ENCODE peak calls at places on chromosomes 11 and 22, in six cellular contexts. One of them, this sample, is unnamed. For H3K4me1, the result is how much of the 10 kb centered on the place peaks cover.

GRCh38 chr11:121426476-121427454 is 25.3 kb upstream of the SORL1 start:
- DNase-seq in A549: no peak
- DNase-seq in mammary epithelial cell: no peak
- DNase-seq in mucosa of descending colon: peak
- DNase-seq in left ventricle myocardium inferior: peak
- DNase-seq in heart left ventricle: peak
- DNase-seq in this sample: no peak

GRCh38 chr22:46734830-46735453 is 3.1 kb downstream of the CERK start:
- DNase-seq in A549: no peak
- DNase-seq in mammary epithelial cell: no peak
- DNase-seq in mucosa of descending colon: peak
- DNase-seq in left ventricle myocardium inferior: no peak
- DNase-seq in heart left ventricle: no peak
- DNase-seq in this sample: no peak

GRCh38 chr22:37331034-37331428 is 48.7 kb downstream of the CYTH4 start:
- DNase-seq in A549: no peak
- DNase-seq in mammary epithelial cell: peak
- DNase-seq in mucosa of descending colon: no peak
- DNase-seq in left ventricle myocardium inferior: no peak
- DNase-seq in heart left ventricle: peak
- DNase-seq in this sample: no peak

GRCh38 chr11:43124272-43124920 is 187.4 kb upstream of the API5 start:
- DNase-seq in A549: no peak
- DNase-seq in mammary epithelial cell: no peak
- DNase-seq in mucosa of descending colon: no peak
- DNase-seq in left ventricle myocardium inferior: no peak
- DNase-seq in heart left ventricle: no peak
- DNase-seq in this sample: no peak

GRCh38 chr11:122253541-122254317 is 137.7 kb upstream of the BLID start:
- DNase-seq in A549: no peak
- DNase-seq in mammary epithelial cell: no peak
- DNase-seq in mucosa of descending colon: no peak
- DNase-seq in left ventricle myocardium inferior: no peak
- DNase-seq in heart left ventricle: no peak
- DNase-seq in this sample: no peak

GRCh38 chr11:111528557-111528956 is 12.0 kb upstream of the LAYN start:
- DNase-seq in A549: no peak
- DNase-seq in mammary epithelial cell: no peak
- DNase-seq in mucosa of descending colon: no peak
- DNase-seq in left ventricle myocardium inferior: no peak
- DNase-seq in heart left ventricle: no peak
- DNase-seq in this sample: no peak

GRCh38 chr11:69659591-69659990 is 15.6 kb downstream of the LTO1 start:
- DNase-seq in A549: no peak
- DNase-seq in mammary epithelial cell: no peak
- DNase-seq in mucosa of descending colon: peak
- DNase-seq in left ventricle myocardium inferior: no peak
- DNase-seq in heart left ventricle: peak
- DNase-seq in this sample: peak

GRCh38 chr11:77402218-77402556 is 71.7 kb downstream of the PAK1 start:
- DNase-seq in A549: no peak
- DNase-seq in mammary epithelial cell: no peak
- DNase-seq in mucosa of descending colon: no peak
- DNase-seq in left ventricle myocardium inferior: no peak
- DNase-seq in heart left ventricle: no peak
- DNase-seq in this sample: no peak

GRCh38 chr11:16280256-16280682 is 76.1 kb downstream of the SOX6 start:
- DNase-seq in A549: peak
- DNase-seq in mammary epithelial cell: peak
- DNase-seq in mucosa of descending colon: peak
- DNase-seq in left ventricle myocardium inferior: peak
- DNase-seq in heart left ventricle: peak
- DNase-seq in this sample: peak

GRCh38 chr11:124746621-124747243 is 5.3 kb downstream of the VSIG2 start:
- DNase-seq in A549: peak
- DNase-seq in mammary epithelial cell: peak
- DNase-seq in mucosa of descending colon: peak
- DNase-seq in left ventricle myocardium inferior: peak
- DNase-seq in heart left ventricle: peak
- DNase-seq in this sample: no peak

GRCh38 chr11:134347441-134347840 is 15.7 kb downstream of the GLB1L2 start:
- DNase-seq in A549: no peak
- DNase-seq in mammary epithelial cell: no peak
- DNase-seq in mucosa of descending colon: no peak
- DNase-seq in left ventricle myocardium inferior: no peak
- DNase-seq in heart left ventricle: no peak
- DNase-seq in this sample: no peak

GRCh38 chr11:75490221-75491181 is 35.2 kb downstream of the GDPD5 start:
- DNase-seq in A549: no peak
- DNase-seq in mammary epithelial cell: peak
- DNase-seq in mucosa of descending colon: no peak
- DNase-seq in left ventricle myocardium inferior: no peak
- DNase-seq in heart left ventricle: peak
- DNase-seq in this sample: no peak

GRCh38 chr22:46792061-46792796 is 29.8 kb downstream of the TBC1D22A start:
- DNase-seq in A549: no peak
- DNase-seq in mammary epithelial cell: no peak
- DNase-seq in mucosa of descending colon: no peak
- DNase-seq in left ventricle myocardium inferior: no peak
- DNase-seq in heart left ventricle: no peak
- DNase-seq in this sample: no peak

GRCh38 chr22:24230911-24231656 is 13.8 kb downstream of the GGT5 start:
- DNase-seq in A549: no peak
- DNase-seq in mammary epithelial cell: no peak
- DNase-seq in mucosa of descending colon: peak
- DNase-seq in left ventricle myocardium inferior: peak
- DNase-seq in heart left ventricle: peak
- DNase-seq in this sample: no peak

GRCh38 chr11:125384825-125385224 is 111.2 kb downstream of the FEZ1 start:
- DNase-seq in A549: no peak
- DNase-seq in mammary epithelial cell: no peak
- DNase-seq in mucosa of descending colon: no peak
- DNase-seq in left ventricle myocardium inferior: no peak
- DNase-seq in heart left ventricle: no peak
- DNase-seq in this sample: no peak

GRCh38 chr11:64092761-64093136 is 57.0 kb downstream of the FLRT1 start:
- DNase-seq in A549: no peak
- DNase-seq in mammary epithelial cell: no peak
- DNase-seq in mucosa of descending colon: no peak
- DNase-seq in left ventricle myocardium inferior: no peak
- DNase-seq in heart left ventricle: no peak
- DNase-seq in this sample: no peak

GRCh38 chr22:45905924-45906865 is 70.8 kb downstream of the WNT7B start:
- DNase-seq in A549: no peak
- DNase-seq in mammary epithelial cell: no peak
- DNase-seq in mucosa of descending colon: no peak
- DNase-seq in left ventricle myocardium inferior: peak
- DNase-seq in heart left ventricle: no peak
- DNase-seq in this sample: no peak

GRCh38 chr11:134363592-134363991 is 31.8 kb downstream of the GLB1L2 start:
- DNase-seq in A549: no peak
- DNase-seq in mammary epithelial cell: no peak
- DNase-seq in mucosa of descending colon: no peak
- DNase-seq in left ventricle myocardium inferior: no peak
- DNase-seq in heart left ventricle: no peak
- DNase-seq in this sample: no peak

GRCh38 chr11:64339754-64340408 is at the start of gene CCDC88B:
- DNase-seq in A549: no peak
- DNase-seq in mammary epithelial cell: no peak
- DNase-seq in mucosa of descending colon: peak
- DNase-seq in left ventricle myocardium inferior: peak
- DNase-seq in heart left ventricle: peak
- DNase-seq in this sample: no peak

GRCh38 chr11:47946682-47947575 is 33.4 kb upstream of the PTPRJ start:
- DNase-seq in A549: peak
- DNase-seq in mammary epithelial cell: peak
- DNase-seq in mucosa of descending colon: peak
- DNase-seq in left ventricle myocardium inferior: peak
- DNase-seq in heart left ventricle: peak
- DNase-seq in this sample: peak

GRCh38 chr11:57476223-57476882 is 16.0 kb downstream of the RTN4RL2 start:
- DNase-seq in A549: no peak
- DNase-seq in mammary epithelial cell: peak
- DNase-seq in mucosa of descending colon: peak
- DNase-seq in left ventricle myocardium inferior: peak
- DNase-seq in heart left ventricle: peak
- DNase-seq in this sample: peak

GRCh38 chr22:20438678-20439492 is 1.3 kb upstream of the SCARF2 start:
- DNase-seq in A549: peak
- DNase-seq in mammary epithelial cell: no peak
- DNase-seq in mucosa of descending colon: peak
- DNase-seq in left ventricle myocardium inferior: no peak
- DNase-seq in heart left ventricle: peak
- DNase-seq in this sample: no peak
- TF ChIP-seq CTCF in A549: no peak
- TF ChIP-seq CTCF in mammary epithelial cell: no peak
- TF ChIP-seq CTCF in mucosa of descending colon: no peak
- TF ChIP-seq CTCF in left ventricle myocardium inferior: peak
- TF ChIP-seq CTCF in heart left ventricle: peak
- TF ChIP-seq CTCF in this sample: no peak

GRCh38 chr22:36204641-36205032 is 3.0 kb upstream of the APOL4 start:
- DNase-seq in A549: no peak
- DNase-seq in mammary epithelial cell: no peak
- DNase-seq in mucosa of descending colon: no peak
- DNase-seq in left ventricle myocardium inferior: no peak
- DNase-seq in heart left ventricle: no peak
- DNase-seq in this sample: no peak
- H3K4me1 ChIP-seq in A549: under half
- H3K4me1 ChIP-seq in mammary epithelial cell: under half
- H3K4me1 ChIP-seq in mucosa of descending colon: under half
- H3K4me1 ChIP-seq in left ventricle myocardium inferior: under half
- H3K4me1 ChIP-seq in heart left ventricle: under half
- H3K4me1 ChIP-seq in this sample: under half

DNA sequence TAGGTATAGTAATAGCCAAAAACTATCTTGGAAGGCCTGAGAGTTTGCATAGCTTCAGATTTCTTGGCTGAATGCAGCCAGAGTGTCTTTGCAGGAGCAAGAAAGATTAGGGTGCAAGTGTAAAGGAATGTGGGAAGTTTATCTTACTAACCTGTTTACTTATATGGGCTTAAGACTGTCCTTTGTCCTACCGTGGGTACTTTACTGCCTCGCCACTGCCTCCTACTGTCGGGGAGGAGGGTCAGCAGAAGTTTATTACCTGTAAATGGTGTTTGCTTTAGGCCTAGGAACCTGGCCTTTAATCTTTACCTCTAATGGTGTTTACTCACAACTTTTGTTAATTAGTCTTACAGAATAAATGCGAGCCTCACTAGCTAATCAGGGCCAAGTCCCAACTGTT is 633.8 kb downstream of the DLG2 start:
- DNase-seq in A549: peak
- DNase-seq in mammary epithelial cell: peak
- DNase-seq in mucosa of descending colon: peak
- DNase-seq in left ventricle myocardium inferior: no peak
- DNase-seq in heart left ventricle: no peak
- DNase-seq in this sample: no peak
- TF ChIP-seq CTCF in A549: no peak
- TF ChIP-seq CTCF in mammary epithelial cell: peak
- TF ChIP-seq CTCF in mucosa of descending colon: no peak
- TF ChIP-seq CTCF in left ventricle myocardium inferior: no peak
- TF ChIP-seq CTCF in heart left ventricle: no peak
- TF ChIP-seq CTCF in this sample: no peak

GRCh38 chr11:65640483-65641207 is 2.7 kb downstream of the SIPA1 start:
- DNase-seq in A549: no peak
- DNase-seq in mammary epithelial cell: no peak
- DNase-seq in mucosa of descending colon: peak
- DNase-seq in left ventricle myocardium inferior: peak
- DNase-seq in heart left ventricle: peak
- DNase-seq in this sample: no peak
- H3K4me1 ChIP-seq in A549: under half
- H3K4me1 ChIP-seq in mammary epithelial cell: under half
- H3K4me1 ChIP-seq in mucosa of descending colon: under half
- H3K4me1 ChIP-seq in left ventricle myocardium inferior: half or more
- H3K4me1 ChIP-seq in heart left ventricle: under half
- H3K4me1 ChIP-seq in this sample: under half

GRCh38 chr22:49994361-49995058 is 18.1 kb downstream of the IL17REL start:
- DNase-seq in A549: no peak
- DNase-seq in mammary epithelial cell: no peak
- DNase-seq in mucosa of descending colon: peak
- DNase-seq in left ventricle myocardium inferior: no peak
- DNase-seq in heart left ventricle: peak
- DNase-seq in this sample: peak

GRCh38 chr22:49995059-49995412 is 17.5 kb downstream of the IL17REL start:
- DNase-seq in A549: no peak
- DNase-seq in mammary epithelial cell: no peak
- DNase-seq in mucosa of descending colon: no peak
- DNase-seq in left ventricle myocardium inferior: no peak
- DNase-seq in heart left ventricle: no peak
- DNase-seq in this sample: peak

GRCh38 chr22:49992921-49993648 is 19.5 kb downstream of the IL17REL start:
- DNase-seq in A549: peak
- DNase-seq in mammary epithelial cell: peak
- DNase-seq in mucosa of descending colon: peak
- DNase-seq in left ventricle myocardium inferior: peak
- DNase-seq in heart left ventricle: peak
- DNase-seq in this sample: peak

GRCh38 chr22:49991907-49992533 is 20.5 kb downstream of the IL17REL start:
- DNase-seq in A549: no peak
- DNase-seq in mammary epithelial cell: no peak
- DNase-seq in mucosa of descending colon: no peak
- DNase-seq in left ventricle myocardium inferior: no peak
- DNase-seq in heart left ventricle: no peak
- DNase-seq in this sample: peak

GRCh38 chr22:49993649-49994360 is 18.8 kb downstream of the IL17REL start:
- DNase-seq in A549: no peak
- DNase-seq in mammary epithelial cell: no peak
- DNase-seq in mucosa of descending colon: no peak
- DNase-seq in left ventricle myocardium inferior: no peak
- DNase-seq in heart left ventricle: peak
- DNase-seq in this sample: no peak
- TF ChIP-seq CTCF in A549: no peak
- TF ChIP-seq CTCF in mammary epithelial cell: no peak
- TF ChIP-seq CTCF in mucosa of descending colon: no peak
- TF ChIP-seq CTCF in left ventricle myocardium inferior: peak
- TF ChIP-seq CTCF in heart left ventricle: peak
- TF ChIP-seq CTCF in this sample: no peak

GRCh38 chr22:29332886-29333496 is 17.5 kb upstream of the RASL10A start:
- DNase-seq in A549: no peak
- DNase-seq in mammary epithelial cell: no peak
- DNase-seq in mucosa of descending colon: no peak
- DNase-seq in left ventricle myocardium inferior: no peak
- DNase-seq in heart left ventricle: no peak
- DNase-seq in this sample: no peak
- H3K4me1 ChIP-seq in A549: under half
- H3K4me1 ChIP-seq in mammary epithelial cell: under half
- H3K4me1 ChIP-seq in mucosa of descending colon: under half
- H3K4me1 ChIP-seq in left ventricle myocardium inferior: under half
- H3K4me1 ChIP-seq in heart left ventricle: under half
- H3K4me1 ChIP-seq in this sample: half or more

GRCh38 chr11:82533628-82534353 is 199.9 kb downstream of the FAM181B start:
- DNase-seq in A549: no peak
- DNase-seq in mammary epithelial cell: peak
- DNase-seq in mucosa of descending colon: no peak
- DNase-seq in left ventricle myocardium inferior: no peak
- DNase-seq in heart left ventricle: no peak
- DNase-seq in this sample: no peak
- TF ChIP-seq CTCF in A549: no peak
- TF ChIP-seq CTCF in mammary epithelial cell: no peak
- TF ChIP-seq CTCF in mucosa of descending colon: no peak
- TF ChIP-seq CTCF in left ventricle myocardium inferior: no peak
- TF ChIP-seq CTCF in heart left ventricle: no peak
- TF ChIP-seq CTCF in this sample: no peak